ENCODE peak calls at places on chromosome 17, in five cellular contexts. One of them, this sample, is unnamed.

GRCh38 chr17:32341141-32341856 is 674 bp downstream of the C17orf75 start:
- DNase-seq in transverse colon: no peak
- DNase-seq in A549: peak; percentile 70
- DNase-seq in tibial artery: no peak
- DNase-seq in Peyer's patch: peak; percentile 54
- DNase-seq in this sample: no peak

GRCh38 chr17:2176484-2177175 is 121.7 kb downstream of the HIC1 start:
- DNase-seq in Peyer's patch: no peak
- DNase-seq in A549: no peak
- DNase-seq in transverse colon: no peak
- DNase-seq in tibial artery: no peak
- DNase-seq in this sample: no peak

GRCh38 chr17:17139972-17140589 is 66.1 kb downstream of the PLD6 start:
- DNase-seq in A549: no peak
- DNase-seq in transverse colon: no peak
- DNase-seq in Peyer's patch: no peak
- DNase-seq in tibial artery: no peak
- DNase-seq in this sample: no peak

GRCh38 chr17:43778337-43779144 is at the start of gene DUSP3:
- DNase-seq in tibial artery: peak; percentile 97
- DNase-seq in transverse colon: peak; percentile 96
- DNase-seq in A549: peak; percentile 97
- DNase-seq in Peyer's patch: peak; percentile 96
- DNase-seq in this sample: peak; percentile 97

GRCh38 chr17:59830846-59831486 is 61.8 kb downstream of the TUBD1 start:
- DNase-seq in Peyer's patch: peak; percentile 44
- DNase-seq in transverse colon: no peak
- DNase-seq in tibial artery: no peak
- DNase-seq in A549: peak; percentile 58
- DNase-seq in this sample: no peak

GRCh38 chr17:78890111-78890897 is 12.7 kb downstream of the CEP295NL start:
- DNase-seq in A549: no peak
- DNase-seq in tibial artery: peak; percentile 74
- DNase-seq in Peyer's patch: peak; percentile 88
- DNase-seq in transverse colon: peak; percentile 75
- DNase-seq in this sample: no peak

GRCh38 chr17:50916026-50916707 is 50.0 kb upstream of the TOB1 start:
- DNase-seq in transverse colon: no peak
- DNase-seq in tibial artery: no peak
- DNase-seq in Peyer's patch: no peak
- DNase-seq in A549: no peak
- DNase-seq in this sample: no peak

GRCh38 chr17:65143899-65144590 is 6.9 kb downstream of the RGS9 start:
- DNase-seq in transverse colon: no peak
- DNase-seq in A549: no peak
- DNase-seq in Peyer's patch: no peak
- DNase-seq in tibial artery: no peak
- DNase-seq in this sample: peak; percentile 58

GRCh38 chr17:78641666-78642065 is 64.5 kb upstream of the DNAH17 start:
- DNase-seq in tibial artery: no peak
- DNase-seq in A549: no peak
- DNase-seq in transverse colon: no peak
- DNase-seq in Peyer's patch: no peak
- DNase-seq in this sample: no peak

GRCh38 chr17:15657868-15658775 is 26.0 kb downstream of the TRIM16 start:
- DNase-seq in A549: no peak
- DNase-seq in transverse colon: no peak
- DNase-seq in tibial artery: no peak
- DNase-seq in Peyer's patch: no peak
- DNase-seq in this sample: no peak

GRCh38 chr17:45910667-45911066 is 16.3 kb downstream of the MAPT start:
- DNase-seq in tibial artery: no peak
- DNase-seq in Peyer's patch: no peak
- DNase-seq in transverse colon: no peak
- DNase-seq in A549: no peak
- DNase-seq in this sample: no peak

GRCh38 chr17:15213381-15214087 is 51.6 kb downstream of the PMP22 start:
- DNase-seq in A549: peak; percentile 34
- DNase-seq in tibial artery: no peak
- DNase-seq in Peyer's patch: no peak
- DNase-seq in transverse colon: no peak
- DNase-seq in this sample: no peak

GRCh38 chr17:19021622-19022083 is 17.1 kb upstream of the FAM83G start:
- DNase-seq in transverse colon: no peak
- DNase-seq in A549: no peak
- DNase-seq in tibial artery: no peak
- DNase-seq in Peyer's patch: no peak
- DNase-seq in this sample: peak; percentile 79

GRCh38 chr17:9875441-9875840 is 29.6 kb downstream of the RCVRN start:
- DNase-seq in Peyer's patch: no peak
- DNase-seq in transverse colon: no peak
- DNase-seq in A549: no peak
- DNase-seq in tibial artery: no peak
- DNase-seq in this sample: no peak

GRCh38 chr17:39934324-39934723 is 6.8 kb downstream of the LRRC3C start:
- DNase-seq in transverse colon: no peak
- DNase-seq in Peyer's patch: no peak
- DNase-seq in tibial artery: no peak
- DNase-seq in A549: no peak
- DNase-seq in this sample: no peak

GRCh38 chr17:9360610-9361571 is 214.7 kb downstream of the STX8 start:
- DNase-seq in transverse colon: peak; percentile 18
- DNase-seq in A549: peak; percentile 83
- DNase-seq in Peyer's patch: peak; percentile 54
- DNase-seq in tibial artery: peak; percentile 67
- DNase-seq in this sample: no peak

GRCh38 chr17:77442976-77443742 is 302.4 kb downstream of the SEC14L1 start:
- DNase-seq in tibial artery: no peak
- DNase-seq in A549: no peak
- DNase-seq in Peyer's patch: no peak
- DNase-seq in transverse colon: no peak
- DNase-seq in this sample: no peak

GRCh38 chr17:49515196-49515770 is 20.2 kb downstream of the NGFR start:
- DNase-seq in tibial artery: peak; percentile 94
- DNase-seq in transverse colon: peak; percentile 74
- DNase-seq in A549: peak; percentile 68
- DNase-seq in Peyer's patch: peak; percentile 80
- DNase-seq in this sample: peak; percentile 95

GRCh38 chr17:69450857-69451410 is 36.4 kb downstream of the MAP2K6 start:
- DNase-seq in A549: no peak
- DNase-seq in transverse colon: no peak
- DNase-seq in tibial artery: no peak
- DNase-seq in Peyer's patch: no peak
- DNase-seq in this sample: no peak

GRCh38 chr17:55693244-55694216 is 29.1 kb downstream of the TMEM100 start:
- DNase-seq in tibial artery: peak; percentile 63
- DNase-seq in A549: no peak
- DNase-seq in Peyer's patch: peak; percentile 53
- DNase-seq in transverse colon: peak; percentile 19
- DNase-seq in this sample: no peak

GRCh38 chr17:49031965-49032928 is 35.1 kb downstream of the IGF2BP1 start:
- DNase-seq in transverse colon: peak; percentile 50
- DNase-seq in Peyer's patch: peak; percentile 65
- DNase-seq in A549: peak; percentile 87
- DNase-seq in tibial artery: no peak
- DNase-seq in this sample: no peak

GRCh38 chr17:51231999-51232398 is 27.9 kb downstream of the MBTD1 start:
- DNase-seq in tibial artery: no peak
- DNase-seq in Peyer's patch: no peak
- DNase-seq in A549: no peak
- DNase-seq in transverse colon: no peak
- DNase-seq in this sample: no peak

GRCh38 chr17:42414782-42415409 is 8.2 kb downstream of the CAVIN1 start:
- DNase-seq in transverse colon: no peak
- DNase-seq in tibial artery: no peak
- DNase-seq in A549: no peak
- DNase-seq in Peyer's patch: peak; percentile 69
- DNase-seq in this sample: no peak

GRCh38 chr17:47862621-47863440 is 11.9 kb upstream of the SP6 start:
- DNase-seq in A549: peak; percentile 87
- DNase-seq in transverse colon: no peak
- DNase-seq in Peyer's patch: peak; percentile 66
- DNase-seq in tibial artery: no peak
- DNase-seq in this sample: no peak

GRCh38 chr17:4788159-4788806 is 481 bp upstream of the GLTPD2 start:
- DNase-seq in Peyer's patch: no peak
- DNase-seq in tibial artery: no peak
- DNase-seq in A549: no peak
- DNase-seq in transverse colon: no peak
- DNase-seq in this sample: no peak

GRCh38 chr17:77644181-77644972 is 314.1 kb upstream of the TNRC6C start:
- DNase-seq in A549: no peak
- DNase-seq in transverse colon: no peak
- DNase-seq in Peyer's patch: peak; percentile 34
- DNase-seq in tibial artery: no peak
- DNase-seq in this sample: peak; percentile 72

GRCh38 chr17:58363457-58364185 is 11.6 kb upstream of the SUPT4H1 start:
- DNase-seq in tibial artery: no peak
- DNase-seq in transverse colon: no peak
- DNase-seq in A549: no peak
- DNase-seq in Peyer's patch: no peak
- DNase-seq in this sample: no peak

GRCh38 chr17:40453881-40454630 is 10.8 kb downstream of the IGFBP4 start:
- DNase-seq in transverse colon: no peak
- DNase-seq in A549: no peak
- DNase-seq in tibial artery: no peak
- DNase-seq in Peyer's patch: no peak
- DNase-seq in this sample: no peak

DNA sequence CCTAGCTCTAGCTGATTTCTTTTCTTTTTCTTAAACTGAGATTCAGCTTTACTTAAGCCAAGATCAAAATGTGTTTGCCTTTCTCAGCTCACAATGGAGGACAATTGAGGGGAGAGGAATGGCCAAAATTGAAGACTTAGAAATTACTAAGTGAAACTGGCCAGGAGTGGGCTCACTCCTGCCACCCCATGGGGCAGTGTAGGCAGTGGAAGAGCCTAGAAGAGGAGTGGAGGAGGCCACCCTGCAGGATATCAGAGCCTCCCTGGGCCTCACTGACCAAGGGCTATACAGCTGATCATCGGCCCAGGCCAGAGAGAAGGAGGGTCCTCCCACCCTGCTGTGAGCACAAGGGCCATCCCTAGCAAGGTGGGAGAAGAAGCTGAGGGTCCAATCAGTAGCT is 119.8 kb downstream of the CCT6B start:
- DNase-seq in A549: no peak
- DNase-seq in transverse colon: no peak
- DNase-seq in tibial artery: no peak
- DNase-seq in Peyer's patch: no peak
- DNase-seq in this sample: no peak
- TF ChIP-seq CTCF in A549: no peak
- TF ChIP-seq CTCF in transverse colon: no peak
- TF ChIP-seq CTCF in tibial artery: no peak
- TF ChIP-seq CTCF in Peyer's patch: no peak
- TF ChIP-seq CTCF in this sample: no peak

DNA sequence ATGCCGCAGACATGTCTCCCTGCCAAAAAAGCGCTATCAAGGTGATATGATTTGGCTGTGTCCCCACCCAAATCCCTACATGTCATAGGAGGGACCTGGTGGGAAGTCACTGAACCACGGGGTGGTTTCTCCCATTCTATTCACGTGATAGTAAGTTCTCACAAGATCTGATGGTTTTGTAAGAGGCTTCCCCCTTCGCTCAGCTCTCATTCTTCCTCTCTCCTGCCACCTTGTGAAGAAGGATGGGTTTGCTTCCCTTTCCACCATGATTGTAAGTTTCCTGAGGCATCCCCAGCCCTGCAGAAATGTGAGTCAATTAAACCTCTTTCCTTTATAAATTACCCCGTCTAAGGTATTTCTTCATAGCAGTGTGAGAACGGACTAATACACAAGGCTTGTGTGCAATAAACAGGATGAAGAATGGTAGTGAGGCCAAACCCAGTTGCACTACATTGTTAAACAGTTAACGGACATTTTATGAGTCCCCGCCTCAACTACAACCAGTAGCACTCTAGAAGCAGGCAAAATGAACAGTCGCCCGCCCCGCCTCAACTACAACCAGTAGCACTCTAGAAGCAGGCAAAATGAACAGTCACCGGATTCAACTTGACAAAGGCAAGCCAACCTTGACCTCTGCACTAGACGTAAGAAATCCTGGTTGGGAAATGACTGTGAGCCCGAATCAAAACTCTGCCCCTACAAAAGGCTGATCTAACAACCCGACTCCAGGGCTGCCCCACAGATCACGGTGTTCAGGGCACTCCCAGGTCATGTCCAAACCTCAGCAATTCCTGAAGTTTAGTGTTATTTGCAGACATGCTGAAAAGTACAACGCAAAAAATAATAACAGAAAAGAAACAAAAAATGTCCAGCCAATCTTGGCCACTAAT is 26.3 kb downstream of the VPS53 start:
- DNase-seq in transverse colon: peak; percentile 37
- DNase-seq in A549: peak; percentile 67
- DNase-seq in tibial artery: no peak
- DNase-seq in Peyer's patch: no peak
- DNase-seq in this sample: no peak
- TF ChIP-seq CTCF in transverse colon: peak; percentile 11
- TF ChIP-seq CTCF in A549: peak; percentile 21
- TF ChIP-seq CTCF in tibial artery: no peak
- TF ChIP-seq CTCF in Peyer's patch: no peak
- TF ChIP-seq CTCF in this sample: peak; percentile 71

GRCh38 chr17:36511216-36511615 is 23.5 kb downstream of the MYO19 start:
- DNase-seq in tibial artery: no peak
- DNase-seq in Peyer's patch: no peak
- DNase-seq in transverse colon: no peak
- DNase-seq in A549: no peak
- DNase-seq in this sample: no peak
- TF ChIP-seq CTCF in tibial artery: no peak
- TF ChIP-seq CTCF in Peyer's patch: no peak
- TF ChIP-seq CTCF in transverse colon: no peak
- TF ChIP-seq CTCF in A549: no peak
- TF ChIP-seq CTCF in this sample: no peak

DNA sequence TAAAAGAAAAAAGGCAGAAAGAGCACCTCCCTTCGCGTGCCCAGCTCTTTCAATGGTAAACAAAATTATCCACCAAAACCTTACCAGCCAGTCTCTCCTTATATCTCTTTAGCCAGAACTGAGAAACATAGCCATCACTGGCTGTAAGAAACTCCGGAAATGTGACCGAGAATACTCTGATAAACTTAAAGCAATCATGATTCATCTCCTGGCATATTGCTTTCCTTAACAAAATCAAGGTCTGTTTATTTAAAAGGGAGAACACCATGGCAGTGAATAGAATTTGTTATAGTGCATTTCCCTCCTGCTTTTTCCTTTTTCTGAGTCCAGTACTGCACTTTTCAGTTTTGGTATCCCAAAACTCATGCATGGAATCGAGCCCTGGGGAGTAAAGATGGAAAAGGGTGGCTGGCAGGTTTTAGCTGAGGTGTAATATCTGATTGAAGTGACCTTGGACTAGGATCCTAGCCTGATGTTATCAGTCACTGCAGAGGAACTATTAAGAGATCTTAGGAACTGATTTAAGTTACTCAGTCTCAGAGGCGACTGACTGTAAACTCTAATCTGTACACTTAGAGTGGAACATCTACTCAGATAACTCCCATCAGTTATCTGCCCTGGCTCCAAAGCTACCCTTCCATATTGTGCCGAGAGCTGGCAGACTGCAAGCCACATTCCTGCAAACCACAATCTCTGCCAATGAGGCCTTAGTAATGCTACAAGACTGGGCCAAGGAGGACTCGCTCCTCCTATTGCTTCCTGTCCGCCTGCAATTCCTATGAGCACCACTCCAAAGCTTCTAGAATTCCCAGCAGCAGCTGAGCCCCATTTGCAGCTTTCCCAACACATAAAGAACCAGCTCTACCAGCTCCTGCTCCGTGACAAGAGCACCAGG is 7.4 kb upstream of the COX10 start:
- DNase-seq in A549: no peak
- DNase-seq in Peyer's patch: no peak
- DNase-seq in transverse colon: no peak
- DNase-seq in tibial artery: no peak
- DNase-seq in this sample: no peak
- TF ChIP-seq CTCF in A549: no peak
- TF ChIP-seq CTCF in Peyer's patch: no peak
- TF ChIP-seq CTCF in transverse colon: no peak
- TF ChIP-seq CTCF in tibial artery: no peak
- TF ChIP-seq CTCF in this sample: peak; percentile 18